ENCODE peak calls at places on chromosome 1, in six cellular contexts. One of them, this sample, is unnamed.

GRCh38 chr1:198597690-198598430 is 41.0 kb upstream of the PTPRC start:
- DNase-seq in AG04450: no peak
- DNase-seq in activated T-helper 1 cell treated with Interleukin-2 at 50 U/mL for 16 hours: no peak
- DNase-seq in lower leg skin: no peak
- DNase-seq in activated CD4-positive, CD25-positive, alpha-beta regulatory T cell treated with anti-CD3 and anti-CD28 coated beads, Interleukin-2, amount 50 U/mL, for 16 hours: no peak
- DNase-seq in HS-5: no peak
- DNase-seq in this sample: no peak

GRCh38 chr1:197331565-197331964 is 63.5 kb downstream of the CRB1 start:
- DNase-seq in AG04450: no peak
- DNase-seq in HS-5: no peak
- DNase-seq in activated CD4-positive, CD25-positive, alpha-beta regulatory T cell treated with anti-CD3 and anti-CD28 coated beads, Interleukin-2, amount 50 U/mL, for 16 hours: no peak
- DNase-seq in activated T-helper 1 cell treated with Interleukin-2 at 50 U/mL for 16 hours: no peak
- DNase-seq in lower leg skin: no peak
- DNase-seq in this sample: no peak

GRCh38 chr1:222457513-222457912 is 90.4 kb downstream of the HHIPL2 start:
- DNase-seq in lower leg skin: no peak
- DNase-seq in activated CD4-positive, CD25-positive, alpha-beta regulatory T cell treated with anti-CD3 and anti-CD28 coated beads, Interleukin-2, amount 50 U/mL, for 16 hours: no peak
- DNase-seq in HS-5: no peak
- DNase-seq in AG04450: no peak
- DNase-seq in activated T-helper 1 cell treated with Interleukin-2 at 50 U/mL for 16 hours: no peak
- DNase-seq in this sample: no peak

GRCh38 chr1:110341146-110341871 is 2.1 kb downstream of the RBM15 start:
- DNase-seq in HS-5: no peak
- DNase-seq in activated T-helper 1 cell treated with Interleukin-2 at 50 U/mL for 16 hours: no peak
- DNase-seq in lower leg skin: no peak
- DNase-seq in activated CD4-positive, CD25-positive, alpha-beta regulatory T cell treated with anti-CD3 and anti-CD28 coated beads, Interleukin-2, amount 50 U/mL, for 16 hours: no peak
- DNase-seq in AG04450: no peak
- DNase-seq in this sample: no peak

GRCh38 chr1:207003216-207003615 is 29.3 kb downstream of the C1orf116 start:
- DNase-seq in HS-5: no peak
- DNase-seq in lower leg skin: no peak
- DNase-seq in activated CD4-positive, CD25-positive, alpha-beta regulatory T cell treated with anti-CD3 and anti-CD28 coated beads, Interleukin-2, amount 50 U/mL, for 16 hours: no peak
- DNase-seq in activated T-helper 1 cell treated with Interleukin-2 at 50 U/mL for 16 hours: no peak
- DNase-seq in AG04450: no peak
- DNase-seq in this sample: no peak

GRCh38 chr1:183166439-183166838 is 19.6 kb upstream of the LAMC2 start:
- DNase-seq in HS-5: no peak
- DNase-seq in lower leg skin: no peak
- DNase-seq in AG04450: no peak
- DNase-seq in activated T-helper 1 cell treated with Interleukin-2 at 50 U/mL for 16 hours: no peak
- DNase-seq in activated CD4-positive, CD25-positive, alpha-beta regulatory T cell treated with anti-CD3 and anti-CD28 coated beads, Interleukin-2, amount 50 U/mL, for 16 hours: no peak
- DNase-seq in this sample: no peak

GRCh38 chr1:54355931-54356679 is 50.1 kb downstream of the SSBP3 start:
- DNase-seq in AG04450: no peak
- DNase-seq in lower leg skin: no peak
- DNase-seq in activated CD4-positive, CD25-positive, alpha-beta regulatory T cell treated with anti-CD3 and anti-CD28 coated beads, Interleukin-2, amount 50 U/mL, for 16 hours: no peak
- DNase-seq in HS-5: no peak
- DNase-seq in activated T-helper 1 cell treated with Interleukin-2 at 50 U/mL for 16 hours: no peak
- DNase-seq in this sample: no peak

GRCh38 chr1:94335950-94336349 is 82.2 kb upstream of the ABCD3 start:
- DNase-seq in HS-5: peak; percentile 86
- DNase-seq in AG04450: peak; percentile 88
- DNase-seq in lower leg skin: peak; percentile 83
- DNase-seq in activated T-helper 1 cell treated with Interleukin-2 at 50 U/mL for 16 hours: no peak
- DNase-seq in activated CD4-positive, CD25-positive, alpha-beta regulatory T cell treated with anti-CD3 and anti-CD28 coated beads, Interleukin-2, amount 50 U/mL, for 16 hours: no peak
- DNase-seq in this sample: peak; percentile 29

GRCh38 chr1:42767510-42767924 is 468 bp downstream of the C1orf50 start:
- DNase-seq in lower leg skin: no peak
- DNase-seq in AG04450: no peak
- DNase-seq in activated T-helper 1 cell treated with Interleukin-2 at 50 U/mL for 16 hours: no peak
- DNase-seq in HS-5: no peak
- DNase-seq in activated CD4-positive, CD25-positive, alpha-beta regulatory T cell treated with anti-CD3 and anti-CD28 coated beads, Interleukin-2, amount 50 U/mL, for 16 hours: no peak
- DNase-seq in this sample: no peak

GRCh38 chr1:3002349-3003038 is 18.8 kb upstream of the ACTRT2 start:
- DNase-seq in activated CD4-positive, CD25-positive, alpha-beta regulatory T cell treated with anti-CD3 and anti-CD28 coated beads, Interleukin-2, amount 50 U/mL, for 16 hours: no peak
- DNase-seq in activated T-helper 1 cell treated with Interleukin-2 at 50 U/mL for 16 hours: no peak
- DNase-seq in lower leg skin: no peak
- DNase-seq in HS-5: no peak
- DNase-seq in AG04450: no peak
- DNase-seq in this sample: no peak

GRCh38 chr1:111813440-111814304 is 58.0 kb downstream of the DDX20 start:
- DNase-seq in lower leg skin: no peak
- DNase-seq in AG04450: no peak
- DNase-seq in activated CD4-positive, CD25-positive, alpha-beta regulatory T cell treated with anti-CD3 and anti-CD28 coated beads, Interleukin-2, amount 50 U/mL, for 16 hours: no peak
- DNase-seq in HS-5: no peak
- DNase-seq in activated T-helper 1 cell treated with Interleukin-2 at 50 U/mL for 16 hours: no peak
- DNase-seq in this sample: peak; percentile 41

GRCh38 chr1:29858646-29859045 is 622.3 kb downstream of the PTPRU start:
- DNase-seq in HS-5: no peak
- DNase-seq in activated T-helper 1 cell treated with Interleukin-2 at 50 U/mL for 16 hours: no peak
- DNase-seq in activated CD4-positive, CD25-positive, alpha-beta regulatory T cell treated with anti-CD3 and anti-CD28 coated beads, Interleukin-2, amount 50 U/mL, for 16 hours: no peak
- DNase-seq in lower leg skin: no peak
- DNase-seq in AG04450: no peak
- DNase-seq in this sample: no peak

GRCh38 chr1:94037392-94038229 is 83.3 kb downstream of the ABCA4 start:
- DNase-seq in activated T-helper 1 cell treated with Interleukin-2 at 50 U/mL for 16 hours: no peak
- DNase-seq in HS-5: no peak
- DNase-seq in AG04450: no peak
- DNase-seq in lower leg skin: no peak
- DNase-seq in activated CD4-positive, CD25-positive, alpha-beta regulatory T cell treated with anti-CD3 and anti-CD28 coated beads, Interleukin-2, amount 50 U/mL, for 16 hours: no peak
- DNase-seq in this sample: no peak

GRCh38 chr1:15195420-15196052 is 42.0 kb downstream of the TMEM51 start:
- DNase-seq in AG04450: no peak
- DNase-seq in activated T-helper 1 cell treated with Interleukin-2 at 50 U/mL for 16 hours: no peak
- DNase-seq in lower leg skin: no peak
- DNase-seq in HS-5: no peak
- DNase-seq in activated CD4-positive, CD25-positive, alpha-beta regulatory T cell treated with anti-CD3 and anti-CD28 coated beads, Interleukin-2, amount 50 U/mL, for 16 hours: no peak
- DNase-seq in this sample: peak; percentile 5

GRCh38 chr1:226717256-226717909 is 21.7 kb downstream of the ITPKB start:
- DNase-seq in activated T-helper 1 cell treated with Interleukin-2 at 50 U/mL for 16 hours: no peak
- DNase-seq in activated CD4-positive, CD25-positive, alpha-beta regulatory T cell treated with anti-CD3 and anti-CD28 coated beads, Interleukin-2, amount 50 U/mL, for 16 hours: no peak
- DNase-seq in lower leg skin: no peak
- DNase-seq in HS-5: no peak
- DNase-seq in AG04450: no peak
- DNase-seq in this sample: no peak

GRCh38 chr1:29222686-29223085 is 8.0 kb downstream of the MECR start:
- DNase-seq in lower leg skin: no peak
- DNase-seq in activated T-helper 1 cell treated with Interleukin-2 at 50 U/mL for 16 hours: no peak
- DNase-seq in AG04450: no peak
- DNase-seq in activated CD4-positive, CD25-positive, alpha-beta regulatory T cell treated with anti-CD3 and anti-CD28 coated beads, Interleukin-2, amount 50 U/mL, for 16 hours: no peak
- DNase-seq in HS-5: no peak
- DNase-seq in this sample: no peak

GRCh38 chr1:56137090-56137489 is 442.3 kb downstream of the PLPP3 start:
- DNase-seq in activated CD4-positive, CD25-positive, alpha-beta regulatory T cell treated with anti-CD3 and anti-CD28 coated beads, Interleukin-2, amount 50 U/mL, for 16 hours: no peak
- DNase-seq in AG04450: no peak
- DNase-seq in HS-5: no peak
- DNase-seq in lower leg skin: no peak
- DNase-seq in activated T-helper 1 cell treated with Interleukin-2 at 50 U/mL for 16 hours: no peak
- DNase-seq in this sample: no peak

GRCh38 chr1:104706631-104707147 is 957.0 kb downstream of the AMY1C start:
- DNase-seq in lower leg skin: no peak
- DNase-seq in HS-5: no peak
- DNase-seq in activated CD4-positive, CD25-positive, alpha-beta regulatory T cell treated with anti-CD3 and anti-CD28 coated beads, Interleukin-2, amount 50 U/mL, for 16 hours: no peak
- DNase-seq in AG04450: no peak
- DNase-seq in activated T-helper 1 cell treated with Interleukin-2 at 50 U/mL for 16 hours: no peak
- DNase-seq in this sample: no peak

GRCh38 chr1:43831866-43832654 is 101.5 kb upstream of the ARTN start:
- DNase-seq in AG04450: no peak
- DNase-seq in activated T-helper 1 cell treated with Interleukin-2 at 50 U/mL for 16 hours: no peak
- DNase-seq in activated CD4-positive, CD25-positive, alpha-beta regulatory T cell treated with anti-CD3 and anti-CD28 coated beads, Interleukin-2, amount 50 U/mL, for 16 hours: no peak
- DNase-seq in HS-5: no peak
- DNase-seq in lower leg skin: no peak
- DNase-seq in this sample: no peak

GRCh38 chr1:217133958-217134856 is 411.0 kb upstream of the ESRRG start:
- DNase-seq in HS-5: no peak
- DNase-seq in lower leg skin: no peak
- DNase-seq in activated CD4-positive, CD25-positive, alpha-beta regulatory T cell treated with anti-CD3 and anti-CD28 coated beads, Interleukin-2, amount 50 U/mL, for 16 hours: no peak
- DNase-seq in AG04450: no peak
- DNase-seq in activated T-helper 1 cell treated with Interleukin-2 at 50 U/mL for 16 hours: no peak
- DNase-seq in this sample: no peak

GRCh38 chr1:22503721-22504410 is 52.2 kb downstream of the ZBTB40 start:
- DNase-seq in activated T-helper 1 cell treated with Interleukin-2 at 50 U/mL for 16 hours: no peak
- DNase-seq in HS-5: no peak
- DNase-seq in AG04450: no peak
- DNase-seq in activated CD4-positive, CD25-positive, alpha-beta regulatory T cell treated with anti-CD3 and anti-CD28 coated beads, Interleukin-2, amount 50 U/mL, for 16 hours: no peak
- DNase-seq in lower leg skin: no peak
- DNase-seq in this sample: no peak

GRCh38 chr1:209767105-209767504 is 11.3 kb downstream of the TRAF3IP3 start:
- DNase-seq in AG04450: no peak
- DNase-seq in activated T-helper 1 cell treated with Interleukin-2 at 50 U/mL for 16 hours: no peak
- DNase-seq in activated CD4-positive, CD25-positive, alpha-beta regulatory T cell treated with anti-CD3 and anti-CD28 coated beads, Interleukin-2, amount 50 U/mL, for 16 hours: no peak
- DNase-seq in HS-5: no peak
- DNase-seq in lower leg skin: no peak
- DNase-seq in this sample: no peak

GRCh38 chr1:52901384-52901783 is 20.2 kb downstream of the ECHDC2 start:
- DNase-seq in lower leg skin: no peak
- DNase-seq in HS-5: no peak
- DNase-seq in activated T-helper 1 cell treated with Interleukin-2 at 50 U/mL for 16 hours: no peak
- DNase-seq in activated CD4-positive, CD25-positive, alpha-beta regulatory T cell treated with anti-CD3 and anti-CD28 coated beads, Interleukin-2, amount 50 U/mL, for 16 hours: no peak
- DNase-seq in AG04450: no peak
- DNase-seq in this sample: no peak

GRCh38 chr1:2383576-2383975 is 7.8 kb downstream of the MORN1 start:
- DNase-seq in HS-5: no peak
- DNase-seq in lower leg skin: no peak
- DNase-seq in AG04450: no peak
- DNase-seq in activated CD4-positive, CD25-positive, alpha-beta regulatory T cell treated with anti-CD3 and anti-CD28 coated beads, Interleukin-2, amount 50 U/mL, for 16 hours: no peak
- DNase-seq in activated T-helper 1 cell treated with Interleukin-2 at 50 U/mL for 16 hours: no peak
- DNase-seq in this sample: no peak

GRCh38 chr1:112706505-112707216 is at the start of gene RHOC:
- DNase-seq in lower leg skin: no peak
- DNase-seq in HS-5: no peak
- DNase-seq in activated T-helper 1 cell treated with Interleukin-2 at 50 U/mL for 16 hours: peak; percentile 23
- DNase-seq in AG04450: no peak
- DNase-seq in activated CD4-positive, CD25-positive, alpha-beta regulatory T cell treated with anti-CD3 and anti-CD28 coated beads, Interleukin-2, amount 50 U/mL, for 16 hours: no peak
- DNase-seq in this sample: no peak

GRCh38 chr1:40633563-40634376 is 31.7 kb downstream of the RIMS3 start:
- DNase-seq in lower leg skin: no peak
- DNase-seq in activated T-helper 1 cell treated with Interleukin-2 at 50 U/mL for 16 hours: no peak
- DNase-seq in AG04450: no peak
- DNase-seq in activated CD4-positive, CD25-positive, alpha-beta regulatory T cell treated with anti-CD3 and anti-CD28 coated beads, Interleukin-2, amount 50 U/mL, for 16 hours: no peak
- DNase-seq in HS-5: no peak
- DNase-seq in this sample: no peak

GRCh38 chr1:228845101-228845500 is 109.8 kb downstream of the RHOU start:
- DNase-seq in activated T-helper 1 cell treated with Interleukin-2 at 50 U/mL for 16 hours: no peak
- DNase-seq in AG04450: no peak
- DNase-seq in lower leg skin: no peak
- DNase-seq in HS-5: no peak
- DNase-seq in activated CD4-positive, CD25-positive, alpha-beta regulatory T cell treated with anti-CD3 and anti-CD28 coated beads, Interleukin-2, amount 50 U/mL, for 16 hours: no peak
- DNase-seq in this sample: no peak

GRCh38 chr1:183516725-183517124 is 44.4 kb downstream of the SMG7 start:
- DNase-seq in activated CD4-positive, CD25-positive, alpha-beta regulatory T cell treated with anti-CD3 and anti-CD28 coated beads, Interleukin-2, amount 50 U/mL, for 16 hours: no peak
- DNase-seq in activated T-helper 1 cell treated with Interleukin-2 at 50 U/mL for 16 hours: no peak
- DNase-seq in AG04450: no peak
- DNase-seq in lower leg skin: no peak
- DNase-seq in HS-5: no peak
- DNase-seq in this sample: no peak

GRCh38 chr1:152824964-152825363 is 2.3 kb upstream of the LCE1A start:
- DNase-seq in lower leg skin: no peak
- DNase-seq in HS-5: no peak
- DNase-seq in activated CD4-positive, CD25-positive, alpha-beta regulatory T cell treated with anti-CD3 and anti-CD28 coated beads, Interleukin-2, amount 50 U/mL, for 16 hours: no peak
- DNase-seq in activated T-helper 1 cell treated with Interleukin-2 at 50 U/mL for 16 hours: no peak
- DNase-seq in AG04450: no peak
- DNase-seq in this sample: no peak